ENCODE peak calls at places on chromosomes 12 and 14, in five cellular contexts. F is heart left ventricle; K is adrenal gland; A is CD4-positive, CD25-positive, alpha-beta regulatory T cell; P is GM23248. C is an unnamed sample. For H3K9me3, the result is how much of the 10 kb centered on the place peaks cover.

GRCh38 chr12:131455581-131456110 is 255.2 kb upstream of the SFSWAP start:
- DNase-seq in F (no peak), K (peak), A (no peak), P (no peak), C (no peak)

GRCh38 chr12:47967461-47968430 is 4.3 kb downstream of the TMEM106C start:
- DNase-seq in F (no peak), K (no peak), A (no peak), P (peak), C (peak)

GRCh38 chr12:131865196-131865875 is 29.1 kb upstream of the ULK1 start:
- DNase-seq in F (no peak), K (no peak), A (no peak), P (peak), C (peak)

GRCh38 chr12:51388066-51388799 is 3.0 kb downstream of the GALNT6 start:
- DNase-seq in F (no peak), K (peak), A (no peak), P (peak), C (peak)

GRCh38 chr12:89797436-89797835 is 88.8 kb upstream of the ATP2B1 start:
- DNase-seq in F (no peak), K (no peak), A (no peak), P (no peak), C (no peak)

GRCh38 chr12:4435537-4435936 is 10.1 kb downstream of the FGF6 start:
- DNase-seq in F (no peak), K (peak), A (no peak), P (no peak), C (no peak)

GRCh38 chr12:69575346-69575745 is 9.9 kb upstream of the CCT2 start:
- DNase-seq in F (no peak), K (no peak), A (no peak), P (peak), C (peak)

GRCh38 chr12:132617822-132618682 is 524 bp upstream of the P2RX2 start:
- DNase-seq in F (no peak), K (no peak), A (no peak), P (no peak), C (peak)

GRCh38 chr12:85002778-85003296 is 33.2 kb downstream of the TSPAN19 start:
- DNase-seq in F (no peak), K (no peak), A (no peak), P (no peak), C (no peak)

GRCh38 chr14:64610049-64610746 is 60.4 kb downstream of the PPP1R36 start:
- DNase-seq in F (no peak), K (no peak), A (no peak), P (no peak), C (no peak)

GRCh38 chr12:17456486-17456885 is 633.5 kb downstream of the RERGL start:
- DNase-seq in F (no peak), K (no peak), A (no peak), P (no peak), C (no peak)

GRCh38 chr12:128138125-128138524 is 128.8 kb upstream of the TMEM132C start:
- DNase-seq in F (no peak), K (no peak), A (no peak), P (no peak), C (no peak)

GRCh38 chr14:59098377-59098776 is 90.1 kb upstream of the DAAM1 start:
- DNase-seq in F (no peak), K (no peak), A (no peak), P (peak), C (peak)

GRCh38 chr12:45336331-45336730 is 120.4 kb downstream of the ANO6 start:
- DNase-seq in F (no peak), K (no peak), A (no peak), P (peak), C (no peak)

GRCh38 chr14:73913256-73913655 is 26.6 kb downstream of the ZNF410 start:
- DNase-seq in F (no peak), K (no peak), A (no peak), P (peak), C (no peak)

GRCh38 chr12:93790472-93791152 is 113.4 kb downstream of the CRADD start:
- DNase-seq in F (no peak), K (no peak), A (no peak), P (peak), C (peak)

GRCh38 chr14:45658226-45658916 is 405.4 kb upstream of the MIS18BP1 start:
- DNase-seq in F (no peak), K (no peak), A (no peak), P (no peak), C (no peak)

GRCh38 chr12:103401421-103401820 is 94.3 kb downstream of the C12orf42 start:
- DNase-seq in F (no peak), K (no peak), A (no peak), P (no peak), C (no peak)

GRCh38 chr12:129520736-129521135 is 383.1 kb downstream of the TMEM132D start:
- DNase-seq in F (no peak), K (no peak), A (no peak), P (no peak), C (no peak)

GRCh38 chr12:27333311-27334009 is 824 bp downstream of the BMAL2 start:
- DNase-seq in F (peak), K (no peak), A (peak), P (peak), C (peak)

GRCh38 chr12:77940566-77940965 is 109.9 kb downstream of the NAV3 start:
- DNase-seq in F (no peak), K (no peak), A (no peak), P (peak), C (peak)

GRCh38 chr14:23071975-23072539 is 14.7 kb upstream of the CDH24 start:
- DNase-seq in F (no peak), K (peak), A (no peak), P (no peak), C (peak)

GRCh38 chr12:64894827-64895475 is 70.5 kb downstream of the TBC1D30 start:
- DNase-seq in F (no peak), K (no peak), A (no peak), P (peak), C (no peak)

GRCh38 chr12:55741978-55742377 is 944 bp upstream of the GDF11 start:
- DNase-seq in F (no peak), K (peak), A (no peak), P (no peak), C (no peak)

GRCh38 chr12:120763250-120763649 is 37.6 kb downstream of the ACADS start:
- DNase-seq in F (no peak), K (no peak), A (no peak), P (no peak), C (peak)

GRCh38 chr14:93040443-93040842 is 75.3 kb downstream of the ITPK1 start:
- DNase-seq in F (no peak), K (no peak), A (no peak), P (no peak), C (peak)

GRCh38 chr12:131923260-131923659 is 5.8 kb upstream of the PUS1 start:
- DNase-seq in F (no peak), K (no peak), A (no peak), P (no peak), C (peak)

GRCh38 chr14:66496188-66496807 is 10.1 kb downstream of the CCDC196 start:
- DNase-seq in F (no peak), K (no peak), A (no peak), P (peak), C (no peak)

GRCh38 chr14:62807636-62808035 is 237.6 kb downstream of the KCNH5 start:
- DNase-seq in F (no peak), K (no peak), A (no peak), P (no peak), C (no peak)
- H3K9me3 ChIP-seq in F (under half), K (under half), A (under half), P (under half), C (under half)

DNA sequence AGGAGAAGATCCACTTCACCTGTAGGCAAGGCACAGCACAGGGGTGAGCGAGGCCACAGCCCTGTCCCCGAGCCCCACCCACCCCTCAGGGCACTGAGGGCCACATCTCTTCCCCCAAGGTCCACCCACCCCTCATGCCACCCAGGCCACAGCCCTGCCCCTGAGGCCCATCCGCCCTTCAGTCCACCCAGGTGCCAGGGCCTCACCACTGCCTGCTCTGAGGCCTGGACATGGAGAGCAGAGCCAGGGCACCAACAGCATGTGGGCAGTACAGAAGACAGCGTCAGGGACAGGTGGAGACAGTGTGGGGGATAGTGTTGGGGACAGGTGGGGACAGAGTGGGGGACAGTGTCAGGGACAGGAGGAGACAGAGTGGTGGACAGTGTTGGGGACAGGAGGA is 138.3 kb downstream of the TMEM121 start:
- DNase-seq in F (no peak), K (no peak), A (no peak), P (no peak), C (no peak)
- H3K9me3 ChIP-seq in F (under half), K (under half), A (under half), P (under half), C (under half)

DNA sequence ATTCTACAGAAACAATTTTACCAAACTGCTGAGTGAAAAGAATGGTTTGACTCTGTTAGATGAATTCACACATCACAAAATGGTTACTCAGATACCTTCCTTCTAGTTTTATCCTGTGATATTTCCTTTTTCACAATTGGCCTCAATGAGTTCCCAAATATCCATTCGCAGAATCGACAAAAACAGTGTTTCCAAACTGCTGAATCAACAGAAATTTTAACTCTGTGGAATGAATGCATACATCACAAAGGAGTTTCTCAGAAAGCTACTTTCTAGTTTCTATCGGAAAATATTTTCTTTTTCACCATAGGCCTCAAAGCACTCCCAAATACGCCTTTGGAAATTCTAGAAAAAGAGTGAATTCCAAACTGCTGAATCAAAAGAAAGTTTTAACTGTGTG is 525.0 kb downstream of the ALG10 start:
- DNase-seq in F (no peak), K (no peak), A (no peak), P (no peak), C (no peak)
- H3K9me3 ChIP-seq in F (under half), K (under half), A (under half), P (under half), C (under half)

DNA sequence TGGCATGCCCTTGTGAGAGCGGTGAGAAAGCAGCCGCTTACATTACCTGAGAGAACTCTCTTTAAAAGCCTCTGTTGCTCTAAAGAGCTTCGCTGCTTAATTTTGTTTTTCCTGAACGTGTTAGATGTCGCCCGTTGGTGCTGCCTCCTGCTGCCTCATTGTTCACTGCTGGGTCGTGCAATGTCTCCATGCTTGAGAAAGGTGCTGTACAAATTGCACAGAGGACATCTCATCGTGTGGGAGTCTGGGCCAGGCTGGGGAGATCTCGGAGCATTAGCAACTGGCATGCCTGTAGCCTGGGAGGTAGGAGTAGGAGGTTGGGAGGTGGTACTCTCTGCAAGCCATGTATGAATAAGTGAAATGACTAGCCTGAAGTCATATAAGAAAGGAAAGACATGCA is 686.0 kb downstream of the NOVA1 start:
- DNase-seq in F (no peak), K (no peak), A (no peak), P (no peak), C (no peak)
- H3K9me3 ChIP-seq in F (under half), K (under half), A (under half), P (under half), C (under half)

DNA sequence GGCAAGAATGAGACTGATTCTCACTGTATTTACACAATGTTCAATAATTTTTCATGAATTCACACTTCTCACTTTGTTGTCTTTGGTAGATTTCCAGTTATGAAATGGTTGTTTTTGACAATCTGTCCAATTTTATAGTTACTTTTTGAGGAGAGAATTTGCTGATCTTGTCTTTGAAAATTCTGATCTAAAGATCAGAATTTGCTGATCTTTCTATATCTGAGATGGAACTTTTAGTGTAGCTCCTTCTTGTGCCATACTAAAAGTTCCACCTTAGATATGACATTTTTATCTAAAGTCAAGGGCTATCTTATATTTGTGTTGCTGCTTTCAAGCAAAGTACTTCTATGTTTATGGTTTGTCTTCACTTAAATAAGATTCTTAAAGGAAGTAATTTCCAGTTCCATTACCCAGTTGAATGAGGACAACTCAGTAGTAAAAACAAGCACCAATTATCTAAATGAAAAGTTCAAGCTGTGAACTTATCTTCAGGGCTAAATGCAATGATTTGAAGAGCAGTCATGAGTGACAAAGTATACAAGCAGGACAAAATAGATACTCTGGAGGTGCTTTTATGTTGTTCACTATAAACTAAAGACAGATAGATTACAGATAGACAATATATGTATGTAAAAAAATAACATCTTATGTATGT is 76.4 kb upstream of the FOXG1 start:
- DNase-seq in F (no peak), K (no peak), A (no peak), P (no peak), C (no peak)
- H3K9me3 ChIP-seq in F (under half), K (under half), A (under half), P (under half), C (under half)